ENCODE peak calls at places on chromosomes 3 and 15, in five cellular contexts. M is ovary, C is left ventricle myocardium inferior, K is esophagus squamous epithelium, J is fibroblast of lung. R is an unnamed sample.

GRCh38 chr15:38650384-38650783 is 85.8 kb upstream of the RASGRP1 start:
- DNase-seq in C (no peak), K (no peak), J (no peak), M (no peak), R (no peak)

GRCh38 chr3:99324854-99325253 is 313.5 kb upstream of the COL8A1 start:
- DNase-seq in C (no peak), J (no peak), M (no peak), K (no peak), R (no peak)

GRCh38 chr15:33737687-33738606 is 230.3 kb upstream of the CHRM5 start:
- DNase-seq in K (no peak), C (no peak), J (peak; percentile 28), M (no peak), R (no peak)

GRCh38 chr3:74787008-74787407 is 172.5 kb upstream of the CNTN3 start:
- DNase-seq in C (no peak), M (no peak), J (no peak), K (no peak), R (no peak)

GRCh38 chr3:118272976-118273375 is 761.7 kb downstream of the IGSF11 start:
- DNase-seq in C (no peak), K (no peak), J (no peak), M (no peak), R (no peak)

GRCh38 chr3:197793246-197793645 is 2.2 kb downstream of the LRCH3 start:
- DNase-seq in C (no peak), M (no peak), J (peak; percentile 58), K (no peak), R (no peak)

GRCh38 chr15:31136016-31136415 is 34.5 kb upstream of the TRPM1 start:
- DNase-seq in J (no peak), C (no peak), K (no peak), M (no peak), R (no peak)

GRCh38 chr15:87408902-87409301 is 847.6 kb downstream of the NTRK3 start:
- DNase-seq in J (no peak), K (no peak), C (no peak), M (no peak), R (no peak)

GRCh38 chr3:135865085-135865484 is 100.4 kb upstream of the PPP2R3A start:
- DNase-seq in K (no peak), C (no peak), J (peak; percentile 9), M (no peak), R (no peak)

GRCh38 chr15:90883971-90884718 is at the start of gene FES:
- DNase-seq in K (no peak), C (peak; percentile 81), M (peak; percentile 83), J (peak; percentile 60), R (peak; percentile 82)

GRCh38 chr3:155356594-155357370 is 63.3 kb upstream of the STRIT1 start:
- DNase-seq in K (no peak), C (no peak), J (no peak), M (no peak), R (no peak)

GRCh38 chr3:12471228-12471627 is 13.1 kb upstream of the TSEN2 start:
- DNase-seq in C (no peak), J (no peak), M (no peak), K (no peak), R (no peak)

GRCh38 chr3:100600181-100601042 is 9.0 kb upstream of the ADGRG7 start:
- DNase-seq in C (no peak), K (no peak), M (no peak), J (no peak), R (no peak)

GRCh38 chr3:111338059-111338698 is 203.8 kb upstream of the CD96 start:
- DNase-seq in K (no peak), J (peak; percentile 89), C (no peak), M (no peak), R (peak; percentile 36)

GRCh38 chr3:10983219-10983916 is 9.2 kb upstream of the SLC6A1 start:
- DNase-seq in M (no peak), K (no peak), J (peak; percentile 21), C (no peak), R (no peak)

GRCh38 chr3:58236527-58237237 is 910 bp upstream of the ABHD6 start:
- DNase-seq in K (no peak), J (no peak), C (no peak), M (no peak), R (peak; percentile 35)

GRCh38 chr3:79125313-79125984 is 642.3 kb downstream of the ROBO1 start:
- DNase-seq in J (no peak), C (no peak), K (no peak), M (no peak), R (no peak)

GRCh38 chr3:179181993-179182551 is 33.9 kb downstream of the PIK3CA start:
- DNase-seq in K (no peak), M (no peak), C (no peak), J (no peak), R (no peak)

GRCh38 chr3:16464499-16465150 is 48.9 kb downstream of the RFTN1 start:
- DNase-seq in M (no peak), J (no peak), C (no peak), K (no peak), R (no peak)

GRCh38 chr15:79136434-79137046 is 46.0 kb upstream of the RASGRF1 start:
- DNase-seq in J (no peak), M (no peak), C (no peak), K (no peak), R (no peak)

DNA sequence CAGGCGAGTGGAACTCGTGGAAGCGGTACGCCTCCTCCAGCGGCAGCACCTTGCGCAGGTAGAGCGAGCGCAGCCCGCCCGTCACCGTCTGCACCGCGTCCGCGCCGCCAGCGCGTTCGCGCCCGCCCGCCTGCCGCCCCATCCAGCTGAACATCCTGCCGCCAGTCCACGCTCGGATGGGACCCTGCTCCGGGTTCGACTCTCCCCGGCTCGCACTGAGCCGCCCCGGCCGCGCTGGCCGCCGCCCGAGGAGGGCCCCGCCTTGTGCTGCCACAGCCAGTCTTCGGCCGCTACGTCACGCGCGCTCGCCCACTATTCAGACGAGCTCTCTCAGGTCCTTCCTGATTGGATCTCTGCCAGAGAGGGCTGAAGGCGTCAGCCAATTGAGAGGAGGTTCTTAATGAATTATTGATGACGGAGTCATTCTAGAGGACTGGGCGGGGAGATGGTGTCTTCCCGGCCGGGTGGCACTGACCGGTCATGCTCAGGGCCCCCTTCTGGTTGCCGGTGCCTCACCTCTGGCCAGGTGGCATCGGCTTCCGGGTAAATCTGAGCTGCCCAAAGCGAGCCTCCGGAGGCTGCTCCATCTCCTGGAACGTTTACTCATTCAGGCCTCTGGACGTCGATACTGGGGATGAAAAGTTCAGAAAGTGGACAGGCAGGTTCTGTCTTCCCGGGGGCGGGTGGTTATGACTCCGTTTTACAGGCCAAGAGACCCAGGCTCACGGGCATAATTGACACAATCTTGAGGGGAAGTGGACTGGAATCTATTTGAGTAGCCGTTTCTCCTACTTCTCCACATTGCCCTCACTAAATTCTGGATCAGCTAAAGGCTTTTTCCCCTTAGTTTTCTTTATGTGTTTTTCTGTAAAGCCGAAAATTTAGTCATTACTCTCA is at the start of gene EHD4:
- DNase-seq in M (peak; percentile 96), K (peak; percentile 92), J (peak; percentile 99), C (peak; percentile 98), R (peak; percentile 99)
- H3K27ac ChIP-seq in M (peak within 1 kb of the TSS; percentile 67), K (peak within 1 kb of the TSS; percentile 97), J (peak within 1 kb of the TSS; percentile 85), C (peak within 1 kb of the TSS; percentile 95), R (peak within 1 kb of the TSS; percentile 96)

DNA sequence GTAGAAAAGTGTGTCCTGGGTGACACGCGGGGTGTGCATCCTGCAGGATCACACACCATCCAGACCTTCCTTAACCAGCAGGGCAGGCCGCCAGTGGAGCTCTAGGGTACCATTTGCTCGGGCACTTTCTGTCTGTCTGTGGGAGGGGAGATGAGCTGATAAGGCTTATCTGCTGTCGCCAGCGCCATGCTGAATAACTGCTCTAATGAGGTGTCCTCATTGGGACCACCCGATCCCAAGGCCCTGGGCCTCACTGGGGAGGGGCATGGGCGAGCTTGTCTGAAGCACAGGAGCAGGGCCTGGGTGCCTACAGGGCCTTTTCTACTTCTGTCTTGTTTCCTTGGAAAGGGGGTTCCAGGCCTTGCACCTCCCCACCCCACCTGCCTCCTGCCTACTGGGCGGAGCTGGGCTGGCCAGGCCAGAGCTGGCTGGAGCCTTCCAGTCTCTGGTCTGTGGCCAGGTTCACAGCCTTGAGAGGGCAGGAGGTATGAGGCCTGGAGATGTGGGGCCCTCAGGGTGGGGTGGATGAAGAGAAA is 2.5 kb upstream of the GATA2 start:
- DNase-seq in K (no peak), J (no peak), M (no peak), C (no peak), R (no peak)
- H3K27me3 ChIP-seq in K (peaks cover 43% of the 10 kb centered on the region), J (peaks cover 58% of the 10 kb centered on the region), M (peaks cover 7% of the 10 kb centered on the region), C (peaks cover 98% of the 10 kb centered on the region), R (peaks cover 66% of the 10 kb centered on the region)

GRCh38 chr15:64898406-64898805 is 13.3 kb upstream of the ANKDD1A start:
- DNase-seq in J (no peak), C (peak; percentile 2), K (no peak), M (no peak), R (no peak)
- H3K27ac ChIP-seq in J (no peak overlapping the region), C (peak overlapping the region; percentile 94), K (peak overlapping the region; percentile 59), M (no peak overlapping the region), R (peak overlapping the region; percentile 91)

DNA sequence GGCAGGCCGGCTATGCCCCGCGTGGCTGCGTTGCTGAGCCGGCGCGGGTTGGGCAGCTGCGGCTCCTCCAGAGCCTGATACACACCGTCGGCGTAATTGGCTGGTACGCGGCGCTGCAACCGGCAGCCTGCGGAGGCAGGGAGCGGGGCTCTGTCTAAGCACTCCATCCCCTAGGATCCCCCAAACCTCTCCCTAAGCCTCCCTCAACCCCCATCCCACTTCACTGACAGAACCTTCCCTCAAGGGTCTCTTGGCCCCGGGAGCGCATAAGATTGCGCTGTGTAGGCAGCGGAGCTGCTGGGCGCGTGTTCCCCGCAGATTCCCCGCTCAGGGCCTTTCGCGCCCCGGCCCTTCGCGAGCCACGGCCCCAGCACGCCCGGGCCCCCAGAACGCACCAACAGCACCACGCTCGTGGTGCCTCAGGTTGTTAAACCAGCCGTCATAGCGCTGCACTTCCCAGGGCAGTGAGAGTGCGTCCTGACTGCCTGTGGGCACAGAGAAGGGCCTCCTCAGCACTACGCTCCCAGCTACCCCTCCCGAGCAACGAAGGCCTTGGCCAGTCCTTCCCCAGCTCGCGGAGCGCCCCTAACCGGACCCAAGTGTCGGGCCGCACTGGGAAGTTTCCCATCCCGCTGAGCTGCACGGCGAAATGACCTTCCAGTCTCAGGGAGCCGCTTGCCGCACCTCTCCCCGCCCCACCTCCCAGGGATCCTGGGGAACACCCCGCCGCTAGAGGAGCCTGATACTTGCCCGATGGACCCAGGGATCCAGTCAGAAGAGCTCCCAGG is 1.2 kb downstream of the DUOX2 start:
- DNase-seq in M (no peak), J (no peak), C (no peak), K (no peak), R (no peak)
- H3K27me3 ChIP-seq in M (no peaks in the 10 kb centered on the region), J (peaks cover 79% of the 10 kb centered on the region), C (peaks cover 97% of the 10 kb centered on the region), K (peaks cover 32% of the 10 kb centered on the region), R (peaks cover 95% of the 10 kb centered on the region)

GRCh38 chr3:24812116-24812515 is 317.5 kb upstream of the THRB start:
- DNase-seq in C (no peak), M (no peak), J (no peak), K (no peak), R (no peak)
- H3K27ac ChIP-seq in C (no peak overlapping the region), M (no peak overlapping the region), J (no peak overlapping the region), K (no peak overlapping the region), R (no peak overlapping the region)

DNA sequence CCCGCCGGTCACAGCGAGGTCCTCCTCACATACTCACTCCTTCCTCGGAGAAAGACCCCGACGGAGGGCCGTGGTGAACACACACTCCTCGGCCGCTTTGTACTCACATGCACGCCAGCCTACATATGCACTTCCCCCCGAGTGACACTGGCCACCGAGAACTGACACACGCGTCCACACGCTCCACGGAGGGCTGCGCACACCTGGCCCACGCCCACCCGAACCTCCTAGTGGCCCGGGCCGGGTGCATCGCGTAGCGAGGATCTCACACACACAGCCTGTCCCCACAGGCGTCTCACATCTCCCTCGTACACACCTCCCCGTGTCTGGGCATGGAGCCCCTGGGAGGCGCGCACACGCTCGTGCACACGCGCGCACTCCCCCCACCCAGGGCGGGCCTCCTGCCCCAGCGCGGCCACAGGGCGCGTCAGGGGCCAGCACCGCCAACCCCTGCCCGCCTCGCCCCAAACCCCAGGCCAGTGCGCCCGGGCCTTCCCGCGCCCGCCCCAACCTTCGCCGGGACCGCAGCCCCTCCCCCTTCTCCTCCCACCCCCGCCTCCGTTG is 392 bp upstream of the C3orf70 start:
- DNase-seq in C (no peak), M (no peak), K (no peak), J (no peak), R (peak; percentile 17)
- H3K27me3 ChIP-seq in C (peaks cover 90% of the 10 kb centered on the region), M (no peaks in the 10 kb centered on the region), K (no peaks in the 10 kb centered on the region), J (peaks cover 9% of the 10 kb centered on the region), R (peaks cover 48% of the 10 kb centered on the region)